ENCODE peak calls at places on chromosomes 4 and X, in four cellular contexts. E, S, R and F are unnamed samples.

GRCh38 chr4:2340272-2341061 is 78.0 kb downstream of the ZFYVE28 start:
- DNase-seq in S (no peak), R (no peak), E (no peak), F (no peak)

GRCh38 chrX:1449581-1450149 is 3.0 kb downstream of the ASMTL start:
- DNase-seq in E (no peak), S (no peak), R (no peak), F (no peak)

GRCh38 chrX:13533726-13534125 is 35.7 kb upstream of the EGFL6 start:
- DNase-seq in E (no peak), R (no peak), S (no peak), F (no peak)

GRCh38 chrX:53456254-53456653 is 22.1 kb upstream of the HSD17B10 start:
- DNase-seq in S (no peak), R (no peak), E (no peak), F (no peak)

GRCh38 chrX:110037181-110037580 is 34.3 kb downstream of the TMEM164 start:
- DNase-seq in E (no peak), S (no peak), R (no peak), F (no peak)

GRCh38 chr4:610411-611261 is 14.7 kb upstream of the PDE6B start:
- DNase-seq in S (no peak), E (no peak), R (no peak), F (no peak)

GRCh38 chr4:21476753-21477152 is 471.8 kb downstream of the KCNIP4 start:
- DNase-seq in R (peak), E (no peak), S (no peak), F (no peak)

GRCh38 chrX:53282313-53282712 is 929 bp upstream of the IQSEC2 start:
- DNase-seq in S (no peak), E (no peak), R (no peak), F (no peak)

GRCh38 chr4:17613761-17614415 is 553 bp upstream of the MED28 start:
- DNase-seq in S (no peak), E (no peak), R (no peak), F (no peak)

GRCh38 chr4:70402762-70403161 is 5.0 kb downstream of the OPRPN start:
- DNase-seq in S (no peak), R (no peak), E (no peak), F (no peak)

GRCh38 chrX:138945219-138945618 is 233.7 kb upstream of the FGF13 start:
- DNase-seq in E (no peak), R (no peak), S (no peak), F (no peak)

GRCh38 chr4:56544573-56545131 is 39.1 kb downstream of the ARL9 start:
- DNase-seq in S (peak), R (no peak), E (peak), F (peak)

GRCh38 chrX:148417934-148418333 is 82.5 kb upstream of the AFF2 start:
- DNase-seq in E (no peak), R (no peak), S (no peak), F (no peak)

GRCh38 chrX:17692709-17693346 is 44.5 kb upstream of the SCML1 start:
- DNase-seq in E (peak), R (no peak), S (no peak), F (no peak)

GRCh38 chrX:79325263-79325958 is 41.7 kb downstream of the ITM2A start:
- DNase-seq in S (no peak), E (no peak), R (no peak), F (no peak)

GRCh38 chrX:48956728-48957414 is 536 bp downstream of the OTUD5 start:
- DNase-seq in R (no peak), S (no peak), E (peak), F (no peak)

GRCh38 chr4:164012396-164013027 is 518.0 kb downstream of the TMA16 start:
- DNase-seq in R (peak), S (peak), E (no peak), F (no peak)

GRCh38 chrX:130504019-130504418 is 102.2 kb downstream of the RBMX2 start:
- DNase-seq in S (no peak), R (no peak), E (no peak), F (no peak)

GRCh38 chrX:9356846-9357245 is 108.0 kb upstream of the TBL1X start:
- DNase-seq in E (no peak), S (no peak), R (no peak), F (no peak)

GRCh38 chrX:67693928-67694327 is 150.1 kb downstream of the AR start:
- DNase-seq in E (no peak), S (no peak), R (no peak), F (no peak)

GRCh38 chr4:12050357-12050756 is 621.7 kb upstream of the HS3ST1 start:
- DNase-seq in S (no peak), E (no peak), R (peak), F (no peak)

GRCh38 chr4:98199247-98199646 is 56.0 kb upstream of the STPG2 start:
- DNase-seq in S (no peak), E (no peak), R (no peak), F (no peak)

GRCh38 chrX:69493766-69494165 is 10.4 kb upstream of the NALF2 start:
- DNase-seq in E (no peak), S (no peak), R (no peak), F (no peak)

GRCh38 chrX:151754042-151754419 is 19.5 kb downstream of the CNGA2 start:
- DNase-seq in E (no peak), R (no peak), S (peak), F (no peak)

GRCh38 chr4:40843696-40844095 is 93.9 kb downstream of the NSUN7 start:
- DNase-seq in S (no peak), E (peak), R (no peak), F (no peak)

GRCh38 chr4:183443609-183444148 is 757 bp upstream of the CDKN2AIP start:
- DNase-seq in S (no peak), R (peak), E (no peak), F (no peak)

GRCh38 chrX:38563006-38563405 is 1.7 kb downstream of the TSPAN7 start:
- DNase-seq in E (no peak), S (no peak), R (no peak), F (no peak)

GRCh38 chr4:97038146-97038516 is 1105.1 kb downstream of the STPG2 start:
- DNase-seq in R (no peak), E (no peak), S (no peak), F (no peak)

GRCh38 chrX:47169726-47170515 is 23.7 kb upstream of the UBA1 start:
- DNase-seq in R (no peak), S (no peak), E (no peak), F (no peak)

GRCh38 chr4:98630804-98631454 is 27.5 kb downstream of the TSPAN5 start:
- DNase-seq in R (no peak), S (no peak), E (no peak), F (no peak)

GRCh38 chrX:128460835-128461234 is 408.6 kb upstream of the ACTRT1 start:
- DNase-seq in R (no peak), S (no peak), E (no peak), F (no peak)

GRCh38 chr4:166078956-166079355 is 205.9 kb downstream of the TLL1 start:
- DNase-seq in E (no peak), R (no peak), S (no peak), F (no peak)

GRCh38 chr4:140924761-140925392 is 168.7 kb upstream of the TBC1D9 start:
- DNase-seq in E (no peak), S (no peak), R (no peak), F (no peak)

GRCh38 chr4:159401791-159402380 is 299.0 kb downstream of the RAPGEF2 start:
- DNase-seq in R (no peak), E (no peak), S (no peak), F (no peak)

GRCh38 chr4:105343523-105343931 is 130.3 kb downstream of the PPA2 start:
- DNase-seq in E (no peak), R (no peak), S (no peak), F (no peak)
- TF ChIP-seq EGR1 in E (no peak), R (no peak), S (no peak), F (no peak)

GRCh38 chr4:145815626-145816025 is 123.0 kb downstream of the ZNF827 start:
- DNase-seq in R (no peak), E (no peak), S (no peak), F (no peak)

GRCh38 chr4:145816091-145816490 is 122.5 kb downstream of the ZNF827 start:
- DNase-seq in R (no peak), S (no peak), E (no peak), F (no peak)

GRCh38 chr4:145812902-145813301 is 125.7 kb downstream of the ZNF827 start:
- DNase-seq in R (no peak), S (peak), E (no peak), F (no peak)

GRCh38 chr4:145815027-145815612 is 123.5 kb downstream of the ZNF827 start:
- DNase-seq in S (no peak), R (no peak), E (no peak), F (no peak)

GRCh38 chr4:145814246-145814645 is 124.4 kb downstream of the ZNF827 start:
- DNase-seq in R (no peak), E (no peak), S (no peak), F (no peak)
- TF ChIP-seq EGR1 in R (no peak), E (no peak), S (no peak), F (no peak)

GRCh38 chr4:65341557-65341956 is 328.7 kb downstream of the EPHA5 start:
- DNase-seq in E (no peak), S (no peak), R (no peak), F (no peak)

GRCh38 chr4:65340382-65341109 is 329.7 kb downstream of the EPHA5 start:
- DNase-seq in R (no peak), E (no peak), S (no peak), F (no peak)

GRCh38 chr4:65343342-65343741 is 326.9 kb downstream of the EPHA5 start:
- DNase-seq in S (no peak), E (no peak), R (no peak), F (no peak)

DNA sequence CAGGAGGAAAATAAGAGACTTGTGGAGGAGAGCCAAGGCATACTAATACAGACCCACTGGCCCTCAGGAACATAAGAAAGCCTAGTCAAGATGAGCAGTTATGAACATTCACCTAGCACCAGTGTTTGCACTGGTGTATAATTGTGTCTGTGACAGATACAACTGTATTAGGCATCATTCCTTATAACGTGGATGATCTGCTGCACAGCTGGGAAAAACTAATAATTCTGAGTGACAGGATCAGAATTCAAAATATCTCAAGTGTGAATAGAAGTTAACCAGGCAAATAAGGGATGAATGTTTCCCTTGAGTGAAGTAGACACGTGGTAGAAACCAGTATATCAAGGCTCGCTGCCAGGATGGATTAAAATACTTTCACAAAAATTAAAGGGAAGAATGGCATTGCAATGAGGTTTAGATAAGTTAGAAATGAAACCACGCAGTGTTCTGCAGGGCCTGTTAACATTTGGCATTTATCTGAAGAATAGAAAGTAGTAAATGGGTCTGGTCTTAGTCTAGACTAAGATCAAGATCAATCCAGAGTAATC is 325.9 kb downstream of the EPHA5 start:
- DNase-seq in S (no peak), E (no peak), R (no peak), F (no peak)
- TF ChIP-seq EGR1 in S (no peak), E (no peak), R (no peak), F (no peak)

DNA sequence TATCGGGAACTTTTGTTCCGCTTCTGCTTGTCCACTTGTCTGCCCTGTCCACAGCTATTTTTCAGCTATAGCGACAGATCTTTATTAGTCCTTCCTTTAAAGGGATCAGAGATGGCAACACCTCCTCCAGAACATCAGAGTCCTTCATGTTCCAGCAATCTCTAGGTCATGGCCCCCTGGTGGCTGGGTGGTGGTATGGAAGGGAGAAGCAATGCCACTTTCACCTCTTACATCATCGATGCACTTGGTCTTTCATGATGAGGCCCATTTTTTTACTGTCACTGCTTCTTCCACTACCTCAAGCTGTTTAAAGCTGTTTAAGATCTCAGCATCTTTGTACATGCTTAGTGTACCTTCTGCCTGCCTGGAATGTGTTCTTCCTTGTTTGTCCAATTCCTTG is 106.7 kb downstream of the ARHGAP6 start:
- DNase-seq in R (no peak), S (peak), E (peak), F (no peak)
- TF ChIP-seq EGR1 in R (no peak), S (no peak), E (no peak), F (no peak)

GRCh38 chr4:65918217-65918616 is 247.9 kb upstream of the EPHA5 start:
- DNase-seq in E (no peak), S (no peak), R (no peak), F (no peak)

GRCh38 chr4:65917486-65917885 is 247.2 kb upstream of the EPHA5 start:
- DNase-seq in R (no peak), E (no peak), S (no peak), F (no peak)

GRCh38 chr4:65918872-65919271 is 248.6 kb upstream of the EPHA5 start:
- DNase-seq in S (no peak), R (no peak), E (no peak), F (no peak)

GRCh38 chr4:65924843-65925242 is 254.6 kb upstream of the EPHA5 start:
- DNase-seq in R (no peak), S (no peak), E (no peak), F (no peak)

DNA sequence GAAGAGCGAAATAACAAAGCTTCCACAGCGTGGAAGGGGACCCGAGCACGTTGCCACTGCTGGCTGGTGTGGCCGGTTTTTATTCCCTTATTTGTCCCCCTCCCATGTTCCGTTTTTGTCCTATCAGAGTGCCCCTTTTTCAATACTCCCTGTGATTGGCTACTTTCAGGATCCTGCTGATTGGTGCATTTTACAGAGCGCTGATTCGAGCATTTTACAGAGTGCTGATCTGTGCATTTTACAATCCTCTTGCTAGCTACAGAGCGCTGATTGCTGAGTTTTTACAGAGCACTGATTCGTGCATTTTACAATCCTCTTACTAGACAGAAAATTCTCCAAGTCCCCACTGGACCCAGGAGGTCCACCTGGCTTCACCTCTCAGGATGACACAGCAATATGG is 250.9 kb upstream of the EPHA5 start:
- DNase-seq in S (no peak), E (no peak), R (no peak), F (no peak)
- TF ChIP-seq EGR1 in S (no peak), E (no peak), R (no peak), F (no peak)

DNA sequence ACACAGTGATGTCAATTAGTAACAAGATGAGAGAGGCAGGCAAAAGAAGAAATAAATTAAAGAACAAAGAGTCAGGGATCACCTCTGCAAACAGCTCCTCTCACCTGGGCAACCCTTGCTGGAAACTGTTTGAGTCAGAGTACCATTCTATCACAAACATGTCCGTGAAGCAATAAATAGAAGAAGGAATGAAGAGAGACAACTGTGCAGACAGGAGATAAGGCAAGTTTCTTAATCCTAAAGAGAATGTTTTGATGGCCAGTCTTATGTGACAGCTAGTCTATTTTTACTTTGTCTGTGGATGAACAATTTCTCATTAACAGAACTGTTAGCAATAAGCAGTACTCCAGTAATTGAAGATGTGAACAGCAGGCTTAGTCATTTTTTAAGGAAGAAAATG is 422.4 kb downstream of the DMD start:
- DNase-seq in R (no peak), S (no peak), E (no peak), F (no peak)
- TF ChIP-seq EGR1 in R (no peak), S (no peak), E (no peak), F (no peak)

GRCh38 chr4:113368056-113368455 is 318.6 kb downstream of the ANK2 start:
- DNase-seq in S (no peak), R (no peak), E (no peak), F (no peak)

GRCh38 chr4:113375964-113376666 is 326.7 kb downstream of the ANK2 start:
- DNase-seq in S (no peak), E (no peak), R (no peak), F (no peak)

GRCh38 chr4:113365377-113365776 is 315.9 kb downstream of the ANK2 start:
- DNase-seq in E (no peak), S (no peak), R (no peak), F (no peak)

DNA sequence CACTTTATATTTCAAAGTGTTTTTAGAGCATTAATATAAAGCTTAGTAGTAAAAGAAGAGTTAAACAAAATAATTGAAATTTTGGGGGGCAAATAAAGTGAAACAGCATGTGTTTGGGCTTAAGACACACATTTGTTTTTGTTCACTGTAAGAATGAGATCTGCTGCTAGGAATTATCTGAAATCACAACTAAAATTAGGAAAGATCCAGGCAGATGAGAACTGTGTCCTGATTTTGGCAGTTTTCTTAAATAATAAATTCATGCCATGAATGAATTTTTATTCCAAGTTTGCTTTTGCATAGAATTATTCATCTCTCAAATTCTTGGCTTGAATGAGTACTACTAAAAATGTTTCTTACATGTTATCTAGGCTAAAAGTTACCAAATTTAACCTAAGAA is 321.6 kb downstream of the ANK2 start:
- DNase-seq in E (no peak), R (no peak), S (no peak), F (no peak)
- TF ChIP-seq EGR1 in E (no peak), R (no peak), S (no peak), F (no peak)

GRCh38 chrX:39974228-39974627 is 123.5 kb downstream of the BCOR start:
- DNase-seq in R (no peak), E (no peak), S (no peak), F (no peak)

GRCh38 chrX:39973810-39974209 is 123.9 kb downstream of the BCOR start:
- DNase-seq in E (no peak), R (no peak), S (no peak), F (no peak)

GRCh38 chrX:39972340-39972739 is 125.4 kb downstream of the BCOR start:
- DNase-seq in E (no peak), S (no peak), R (no peak), F (no peak)

GRCh38 chrX:39971760-39972159 is 126.0 kb downstream of the BCOR start:
- DNase-seq in E (no peak), R (no peak), S (no peak), F (no peak)

DNA sequence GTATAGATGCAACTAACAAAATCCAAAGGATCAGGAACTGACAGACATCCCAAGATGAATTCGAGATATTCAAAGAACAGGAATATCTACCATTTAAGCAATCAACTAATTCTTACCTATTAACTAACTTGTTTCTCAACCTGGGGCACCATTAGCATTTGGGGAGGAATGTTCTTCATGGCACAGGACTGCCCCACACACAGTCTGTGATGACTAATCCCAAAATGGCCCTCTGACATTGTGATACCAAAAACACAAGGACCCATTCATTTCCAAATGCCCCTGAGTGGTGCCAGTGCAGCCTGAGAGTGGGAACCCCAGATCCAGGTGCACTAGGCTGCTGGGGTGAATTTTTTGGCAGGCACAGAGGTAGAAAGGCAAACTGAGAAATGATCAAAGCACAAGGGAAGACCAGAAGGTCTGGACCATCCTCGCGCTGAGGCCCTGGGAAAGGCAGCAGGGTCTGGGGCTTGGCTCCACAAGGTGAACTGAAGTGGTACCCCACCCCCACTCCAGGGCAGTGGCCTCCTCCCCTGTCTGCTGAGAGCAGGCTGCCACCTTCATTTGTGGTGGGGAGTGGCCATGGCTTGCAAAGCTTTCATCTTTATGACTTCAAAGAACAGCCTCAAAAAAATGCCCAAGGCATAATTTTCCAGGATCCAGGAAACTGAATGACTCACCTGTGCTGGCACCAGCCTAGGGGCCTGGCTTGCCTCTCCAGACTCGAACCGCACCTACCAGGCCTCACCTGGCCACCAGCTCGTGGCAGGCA is 122.5 kb downstream of the BCOR start:
- DNase-seq in R (no peak), S (peak), E (no peak), F (no peak)
- TF ChIP-seq EGR1 in R (no peak), S (no peak), E (no peak), F (no peak)